ENCODE peak calls at places on chromosome 15, in six cellular contexts. K is fibroblast of lung, M is astrocyte of the spinal cord, Z is NB4, O is Panc1, Q is adrenal gland. S is an unnamed sample.

GRCh38 chr15:69082041-69082502 is 67.6 kb downstream of the NOX5 start:
- DNase-seq in K (peak), M (peak), Z (no peak), O (no peak), Q (peak), S (peak)

GRCh38 chr15:40454904-40455391 is 14.2 kb downstream of the BAHD1 start:
- DNase-seq in K (peak), M (peak), Z (peak), O (no peak), Q (peak), S (peak)

GRCh38 chr15:71444866-71445590 is 329.8 kb downstream of the THSD4 start:
- DNase-seq in K (no peak), M (no peak), Z (no peak), O (no peak), Q (no peak), S (peak)

GRCh38 chr15:58369261-58369699 is 62.5 kb upstream of the LIPC start:
- DNase-seq in K (peak), M (peak), Z (no peak), O (no peak), Q (no peak), S (no peak)

GRCh38 chr15:101053261-101053660 is 134.1 kb downstream of the LRRK1 start:
- DNase-seq in K (no peak), M (no peak), Z (no peak), O (no peak), Q (no peak), S (no peak)

GRCh38 chr15:70253461-70254156 is 155.9 kb upstream of the TLE3 start:
- DNase-seq in K (no peak), M (no peak), Z (no peak), O (no peak), Q (no peak), S (no peak)

GRCh38 chr15:72005483-72005882 is 112.5 kb downstream of the MYO9A start:
- DNase-seq in K (no peak), M (no peak), Z (no peak), O (no peak), Q (no peak), S (no peak)

GRCh38 chr15:43516801-43517353 is 531 bp upstream of the MAP1A start:
- DNase-seq in K (peak), M (peak), Z (no peak), O (no peak), Q (no peak), S (no peak)

GRCh38 chr15:52021128-52021671 is 2.2 kb downstream of the MAPK6 start:
- DNase-seq in K (peak), M (peak), Z (peak), O (peak), Q (peak), S (peak)

GRCh38 chr15:59996498-59997041 is 7.5 kb upstream of the FOXB1 start:
- DNase-seq in K (no peak), M (no peak), Z (no peak), O (no peak), Q (no peak), S (no peak)

GRCh38 chr15:59995568-59996349 is 8.4 kb upstream of the FOXB1 start:
- DNase-seq in K (no peak), M (no peak), Z (no peak), O (no peak), Q (no peak), S (no peak)

GRCh38 chr15:59993041-59993750 is 10.9 kb upstream of the FOXB1 start:
- DNase-seq in K (no peak), M (no peak), Z (no peak), O (no peak), Q (no peak), S (no peak)

GRCh38 chr15:59993950-59994401 is 10.1 kb upstream of the FOXB1 start:
- DNase-seq in K (no peak), M (no peak), Z (peak), O (no peak), Q (no peak), S (no peak)

DNA sequence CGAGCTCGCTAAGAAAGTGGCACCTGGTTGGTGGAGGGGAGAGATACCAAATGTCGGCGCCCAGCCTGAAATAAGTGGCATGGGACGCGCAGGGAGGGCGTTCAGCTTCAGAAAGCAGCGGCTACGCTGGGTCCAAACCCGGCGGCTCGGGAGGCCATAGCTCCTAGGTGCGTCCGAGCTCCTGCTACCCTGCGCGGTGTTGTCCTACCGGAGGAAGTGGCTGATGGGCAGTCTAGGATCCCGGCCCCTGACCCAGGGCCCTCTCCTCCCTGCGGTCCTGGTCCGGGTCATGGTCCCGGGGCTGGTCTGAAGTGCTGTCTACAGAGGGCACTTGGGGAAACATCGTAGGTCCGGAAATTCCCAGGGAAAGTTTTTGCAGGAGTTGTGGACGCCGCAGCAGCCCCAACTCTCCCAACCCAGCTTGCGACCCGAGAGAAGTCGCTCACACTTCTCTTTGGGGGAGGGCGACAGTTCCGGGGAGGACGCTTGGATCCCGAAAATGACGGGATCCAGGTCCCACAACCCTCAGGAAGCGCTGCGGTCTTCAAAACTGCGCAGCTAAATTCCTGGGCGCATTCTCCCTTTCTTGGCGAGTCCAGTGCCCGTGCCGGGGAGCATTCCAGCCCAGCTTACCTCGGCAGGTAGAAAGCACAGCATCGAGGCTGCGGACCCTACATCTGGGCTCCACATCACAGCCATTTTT is 9.1 kb upstream of the FOXB1 start:
- DNase-seq in K (no peak), M (no peak), Z (no peak), O (no peak), Q (no peak), S (no peak)
- H3K4me3 ChIP-seq in K (no peak), M (no peak), Z (no peak), O (no peak), Q (no peak), S (no peak)

DNA sequence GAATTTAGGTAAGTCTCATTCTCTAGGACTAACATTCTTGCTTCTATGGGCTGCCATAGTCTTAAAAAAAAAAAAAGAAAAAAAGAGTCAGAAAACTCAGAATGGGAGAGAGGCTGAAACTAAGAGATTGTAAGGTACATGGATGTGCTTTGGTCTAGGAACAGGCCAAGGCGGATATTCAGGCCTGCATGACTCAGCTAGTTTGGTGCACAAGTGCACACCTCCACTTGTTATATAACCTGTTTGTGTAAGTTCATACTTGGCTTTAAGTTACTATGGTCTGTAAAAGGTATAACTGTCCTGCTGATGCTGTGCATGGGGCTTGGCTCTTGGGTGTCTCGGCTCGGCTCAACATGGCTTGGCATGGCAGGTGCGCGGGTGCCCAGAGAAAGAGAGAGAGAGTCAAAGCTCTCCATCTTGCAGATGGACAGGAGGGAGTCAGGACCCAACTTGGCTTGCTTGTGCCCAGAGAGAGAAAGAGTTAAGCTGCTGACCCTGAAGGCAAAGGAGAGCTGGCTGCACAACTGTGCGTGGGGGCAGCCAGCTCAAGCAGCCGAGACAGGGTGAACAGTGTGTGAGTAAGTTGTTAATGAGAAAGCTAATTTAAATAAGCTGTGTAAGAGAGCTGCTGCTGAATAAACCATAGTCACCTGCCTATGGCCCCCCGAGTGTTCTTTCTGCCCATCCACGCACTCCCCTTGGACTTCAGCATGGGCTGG is 31.4 kb upstream of the CHRNB4 start:
- DNase-seq in K (no peak), M (no peak), Z (no peak), O (no peak), Q (no peak), S (no peak)
- TF ChIP-seq CTCF in K (no peak), M (no peak), Z (no peak), O (no peak), Q (no peak), S (no peak)

DNA sequence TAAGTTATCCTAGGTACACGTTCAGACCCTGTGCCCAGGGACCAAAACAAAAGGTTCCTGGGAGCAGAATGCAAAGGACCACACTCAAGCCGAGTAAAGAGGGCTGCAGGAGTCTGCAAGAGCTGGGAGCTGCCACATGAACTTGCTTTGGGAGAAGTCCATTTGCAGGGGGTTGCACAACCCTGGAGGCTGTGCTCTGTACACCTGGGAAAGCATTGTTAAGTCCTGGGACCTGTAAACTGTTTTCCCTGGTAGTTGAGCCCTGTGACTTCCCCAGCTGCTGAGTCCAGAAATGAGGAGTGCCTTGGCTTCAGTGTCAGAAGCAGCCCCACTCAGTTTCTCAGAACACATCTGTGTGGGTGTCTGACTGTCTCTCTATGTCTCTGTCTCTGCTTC is 102.2 kb upstream of the TPM1 start:
- DNase-seq in K (no peak), M (no peak), Z (no peak), O (no peak), Q (no peak), S (no peak)
- H3K4me3 ChIP-seq in K (no peak), M (no peak), Z (no peak), O (no peak), Q (no peak), S (no peak)

GRCh38 chr15:79218588-79219200 is 63.8 kb upstream of the ANKRD34C start:
- DNase-seq in K (peak), M (no peak), Z (no peak), O (no peak), Q (no peak), S (peak)
- TF ChIP-seq CTCF in K (peak), M (peak), Z (peak), O (peak), Q (no peak), S (peak)

GRCh38 chr15:32903591-32903990 is 185.8 kb downstream of the GREM1 start:
- DNase-seq in K (no peak), M (no peak), Z (no peak), O (no peak), Q (no peak), S (no peak)
- H3K4me3 ChIP-seq in K (no peak), M (no peak), Z (no peak), O (no peak), Q (no peak), S (no peak)